ENCODE peak calls at places on chromosome 19, in six cellular contexts. P, D, C, B, Y and T are unnamed samples. For H3K9me3, the result is how much of the 10 kb centered on the place peaks cover.

GRCh38 chr19:10009269-10009665 is 1.0 kb downstream of the COL5A3 start:
- DNase-seq in P (peak), D (peak), C (peak), B (no peak), Y (peak), T (no peak)

GRCh38 chr19:14476663-14477401 is 1.7 kb upstream of the PTGER1 start:
- DNase-seq in P (peak), D (no peak), C (peak), B (peak), Y (peak), T (no peak)

GRCh38 chr19:12834976-12835757 is 788 bp upstream of the RTBDN start:
- DNase-seq in P (no peak), D (no peak), C (peak), B (no peak), Y (peak), T (no peak)

GRCh38 chr19:737591-738093 is 13.3 kb upstream of the MISP start:
- DNase-seq in P (peak), D (no peak), C (peak), B (no peak), Y (peak), T (no peak)

GRCh38 chr19:2446390-2446789 is 10.4 kb downstream of the LMNB2 start:
- DNase-seq in P (no peak), D (no peak), C (no peak), B (no peak), Y (no peak), T (no peak)

GRCh38 chr19:10116085-10116865 is 3.4 kb downstream of the EIF3G start:
- DNase-seq in P (no peak), D (peak), C (no peak), B (no peak), Y (no peak), T (no peak)

GRCh38 chr19:1510807-1511206 is 2.0 kb downstream of the ADAMTSL5 start:
- DNase-seq in P (no peak), D (no peak), C (no peak), B (no peak), Y (no peak), T (no peak)

GRCh38 chr19:2228157-2229030 is 7.7 kb downstream of the PLEKHJ1 start:
- DNase-seq in P (no peak), D (no peak), C (no peak), B (no peak), Y (no peak), T (no peak)

GRCh38 chr19:10228925-10229324 is 2.2 kb downstream of the S1PR2 start:
- DNase-seq in P (no peak), D (no peak), C (no peak), B (no peak), Y (no peak), T (no peak)

GRCh38 chr19:7083076-7083956 is 13.8 kb downstream of the ZNF557 start:
- DNase-seq in P (no peak), D (no peak), C (no peak), B (no peak), Y (no peak), T (no peak)

DNA sequence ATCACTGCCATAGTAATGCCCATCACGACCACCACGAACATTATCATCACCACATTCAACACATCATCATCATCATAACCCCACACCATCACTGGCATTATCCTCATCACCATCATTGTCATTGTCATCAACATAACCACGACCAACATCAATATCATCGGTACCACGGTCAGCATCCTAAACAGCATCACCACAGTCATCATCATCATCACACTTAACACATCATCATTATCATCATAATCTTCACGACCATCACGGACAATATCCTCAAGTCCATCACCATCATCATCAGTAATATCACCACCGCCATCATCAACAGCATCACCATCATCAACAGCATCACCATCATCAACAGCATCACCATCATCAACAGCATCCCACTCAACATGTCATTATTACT is 70.3 kb downstream of the MBD3L1 start:
- DNase-seq in P (no peak), D (no peak), C (no peak), B (no peak), Y (no peak), T (no peak)
- H3K9me3 ChIP-seq in P (under half), D (under half), C (under half), B (under half), Y (under half), T (under half)

GRCh38 chr19:55166530-55167268 is at the start of gene DNAAF3:
- DNase-seq in P (peak), D (peak), C (peak), B (peak), Y (peak), T (peak)
- H3K4me3 ChIP-seq in P (peak), D (peak), C (peak), B (peak), Y (peak), T (peak)

DNA sequence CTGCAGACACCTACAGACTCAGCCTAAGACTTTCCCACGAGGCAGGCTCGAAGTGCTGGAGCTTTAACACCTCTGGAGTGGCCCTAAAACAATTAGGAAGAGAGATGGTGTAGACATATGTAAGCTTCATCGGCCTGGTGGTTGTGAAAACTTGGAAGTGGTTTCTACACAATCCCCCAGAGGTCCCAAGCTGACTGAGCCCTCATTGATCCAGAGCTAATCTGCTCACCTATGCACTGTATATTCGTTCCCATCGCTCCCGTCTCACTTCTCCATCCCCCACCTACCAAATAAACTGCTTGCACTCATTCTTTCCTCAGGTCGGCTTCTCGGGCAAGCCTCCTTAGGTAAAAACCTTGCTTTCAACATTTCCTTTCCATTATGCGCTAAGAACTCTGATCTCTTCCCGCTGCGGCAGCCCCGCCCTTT is 767 bp upstream of the ZNF793 start:
- DNase-seq in P (no peak), D (no peak), C (no peak), B (no peak), Y (no peak), T (no peak)
- TF ChIP-seq POLR2AphosphoS5 in P (no peak), D (no peak), C (no peak), B (no peak), Y (no peak), T (peak)

DNA sequence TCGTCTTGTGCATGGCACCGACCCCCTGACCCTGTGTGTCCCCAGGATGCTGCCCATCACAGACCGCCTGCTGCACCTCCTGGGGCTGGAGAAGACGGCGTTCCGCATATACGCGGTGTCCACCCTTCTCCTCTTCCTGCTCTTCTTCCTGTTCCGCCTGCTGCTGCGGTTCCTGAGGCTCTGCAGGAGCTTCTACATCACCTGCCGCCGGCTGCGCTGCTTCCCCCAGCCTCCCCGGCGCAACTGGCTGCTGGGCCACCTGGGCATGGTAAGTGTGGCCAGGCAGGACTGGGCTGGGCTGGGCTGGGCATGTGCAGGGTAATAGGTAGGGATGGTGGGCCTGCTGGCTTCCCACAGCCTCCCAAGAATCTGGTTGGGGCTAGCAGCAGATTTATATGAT is 17.0 kb downstream of the CYP4F22 start:
- DNase-seq in P (no peak), D (no peak), C (no peak), B (no peak), Y (no peak), T (no peak)
- H3K9me3 ChIP-seq in P (under half), D (under half), C (under half), B (under half), Y (under half), T (under half)

GRCh38 chr19:4908781-4909171 is 525 bp upstream of the UHRF1 start:
- DNase-seq in P (no peak), D (no peak), C (no peak), B (no peak), Y (no peak), T (no peak)
- H3K4me3 ChIP-seq in P (no peak), D (peak), C (peak), B (no peak), Y (no peak), T (no peak)

GRCh38 chr19:38386968-38387549 is 775 bp downstream of the GGN start:
- DNase-seq in P (no peak), D (no peak), C (no peak), B (no peak), Y (no peak), T (no peak)
- TF ChIP-seq POLR2AphosphoS5 in P (no peak), D (no peak), C (no peak), B (no peak), Y (no peak), T (no peak)

DNA sequence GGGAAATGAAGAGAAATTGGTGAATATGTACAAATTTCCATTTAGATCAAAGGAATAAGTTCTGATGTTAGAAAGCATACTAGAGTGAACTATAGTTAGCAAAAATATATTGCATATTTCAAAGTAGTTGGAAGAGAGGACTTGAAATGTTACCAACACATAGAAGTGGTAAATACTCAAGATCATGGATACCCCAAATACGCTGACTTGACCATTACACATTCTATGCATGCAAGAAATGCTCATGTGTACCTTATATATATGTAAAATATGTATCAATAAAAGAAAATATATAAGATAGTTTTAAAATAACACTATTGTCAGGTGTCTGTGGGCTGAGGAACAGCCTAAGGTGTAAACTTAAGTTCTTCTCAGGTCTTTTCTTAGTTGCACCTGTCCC is 14.6 kb upstream of the ZNF491 start:
- DNase-seq in P (no peak), D (no peak), C (no peak), B (no peak), Y (no peak), T (no peak)
- H3K9me3 ChIP-seq in P (under half), D (half or more), C (half or more), B (half or more), Y (half or more), T (under half)